ENCODE peak calls at places on chromosomes 4 and X, in seven cellular contexts. F is dorsolateral prefrontal cortex, Q is substantia nigra, I is posterior vena cava, D is H9, N is globus pallidus, M is lung microvascular endothelial cell. W is an unnamed sample.

GRCh38 chrX:34734383-34734782 is 77.3 kb upstream of the TMEM47 start:
- DNase-seq in Q (no peak), D (no peak), I (no peak), M (no peak), N (no peak), F (no peak), W (no peak)

GRCh38 chrX:46710425-46710824 is 48.5 kb downstream of the SLC9A7 start:
- DNase-seq in Q (no peak), I (no peak), M (no peak), D (no peak), F (no peak), N (no peak), W (no peak)

GRCh38 chr4:169229571-169230028 is 41.2 kb downstream of the SH3RF1 start:
- DNase-seq in D (no peak), F (no peak), Q (no peak), N (no peak), M (peak; percentile 87), I (no peak), W (no peak)

GRCh38 chrX:2325076-2325784 is 175.5 kb downstream of the DHRSX start:
- DNase-seq in N (peak; percentile 80), D (peak; percentile 33), F (peak; percentile 80), Q (no peak), M (peak; percentile 93), I (peak; percentile 94), W (peak; percentile 85)

GRCh38 chr4:30718021-30718888 is 1.9 kb upstream of the PCDH7 start:
- DNase-seq in D (peak; percentile 65), Q (peak; percentile 65), N (peak; percentile 51), F (peak; percentile 43), M (peak; percentile 1), I (peak; percentile 86), W (no peak)

GRCh38 chr4:13534344-13535063 is 9.8 kb downstream of the NKX3-2 start:
- DNase-seq in M (no peak), D (no peak), Q (no peak), N (no peak), I (peak; percentile 64), F (no peak), W (no peak)

GRCh38 chr4:137794779-137795178 is 262.5 kb upstream of the PCDH18 start:
- DNase-seq in Q (no peak), D (no peak), M (no peak), N (no peak), F (no peak), I (no peak), W (no peak)

GRCh38 chr4:122661661-122662160 is 40.8 kb upstream of the IL21 start:
- DNase-seq in F (no peak), I (no peak), Q (no peak), D (no peak), M (no peak), N (no peak), W (no peak)

GRCh38 chrX:110143454-110144210 is 140.7 kb downstream of the TMEM164 start:
- DNase-seq in D (no peak), Q (peak; percentile 24), I (no peak), N (peak; percentile 24), F (no peak), M (no peak), W (no peak)

GRCh38 chr4:101022151-101023024 is 324.9 kb downstream of the PPP3CA start:
- DNase-seq in Q (no peak), M (no peak), D (no peak), F (no peak), N (no peak), I (no peak), W (no peak)

GRCh38 chrX:352181-352580 is 33.6 kb upstream of the GTPBP6 start:
- DNase-seq in Q (no peak), F (no peak), D (no peak), M (no peak), I (peak; percentile 72), N (no peak), W (no peak)

GRCh38 chrX:64334467-64334866 is 60.8 kb downstream of the MTMR8 start:
- DNase-seq in Q (no peak), D (no peak), I (no peak), N (no peak), F (no peak), M (no peak), W (no peak)

GRCh38 chr4:40046311-40046980 is 10.2 kb upstream of the N4BP2 start:
- DNase-seq in F (no peak), I (no peak), Q (no peak), N (no peak), M (peak; percentile 50), D (no peak), W (no peak)

GRCh38 chr4:28976369-28976768 is 1743.8 kb upstream of the PCDH7 start:
- DNase-seq in I (no peak), Q (no peak), N (no peak), F (no peak), M (no peak), D (no peak), W (no peak)

GRCh38 chrX:2374086-2374485 is 126.7 kb downstream of the DHRSX start:
- DNase-seq in N (no peak), D (no peak), M (no peak), Q (no peak), I (no peak), F (no peak), W (no peak)

GRCh38 chr4:3111461-3111860 is 37.0 kb downstream of the HTT start:
- DNase-seq in M (peak; percentile 93), D (no peak), Q (no peak), N (no peak), I (no peak), F (no peak), W (no peak)

GRCh38 chr4:67765401-67765800 is 11.2 kb upstream of the GNRHR start:
- DNase-seq in D (no peak), I (no peak), M (no peak), F (no peak), Q (no peak), N (no peak), W (no peak)

GRCh38 chrX:135591871-135592270 is 71.4 kb downstream of the INTS6L start:
- DNase-seq in Q (no peak), D (no peak), N (no peak), F (no peak), M (no peak), I (no peak), W (no peak)

GRCh38 chr4:81523672-81524436 is 52.1 kb upstream of the RASGEF1B start:
- DNase-seq in I (no peak), F (no peak), D (no peak), M (no peak), N (peak; percentile 87), Q (peak; percentile 15), W (no peak)

GRCh38 chr4:103306870-103307345 is 108.8 kb upstream of the CENPE start:
- DNase-seq in Q (peak; percentile 77), D (peak; percentile 56), N (peak; percentile 93), M (no peak), I (no peak), F (peak; percentile 82), W (no peak)

GRCh38 chr4:169621754-169622481 is 1.5 kb downstream of the CLCN3 start:
- DNase-seq in N (no peak), M (peak; percentile 85), I (no peak), Q (no peak), F (no peak), D (no peak), W (no peak)

W was measured in Peyer's patch.